ENCODE peak calls at places on chromosomes 3 and 15, in ten cellular contexts. One of them, this sample, is unnamed.

GRCh38 chr3:184786271-184787010 is 25.5 kb upstream of the VPS8 start:
- DNase-seq in right lobe of liver: no peak
- DNase-seq in PC-9: no peak
- DNase-seq in A549: no peak
- DNase-seq in cardiac muscle cell: no peak
- DNase-seq in heart left ventricle: peak; percentile 79
- DNase-seq in breast epithelium: no peak
- DNase-seq in A673: peak; percentile 76
- DNase-seq in sigmoid colon: peak; percentile 81
- DNase-seq in uterus: peak; percentile 60
- DNase-seq in this sample: no peak

GRCh38 chr3:42749753-42750231 is 23.3 kb downstream of the CCDC13 start:
- DNase-seq in heart left ventricle: no peak
- DNase-seq in sigmoid colon: no peak
- DNase-seq in uterus: no peak
- DNase-seq in breast epithelium: no peak
- DNase-seq in cardiac muscle cell: peak; percentile 40
- DNase-seq in A549: no peak
- DNase-seq in A673: no peak
- DNase-seq in PC-9: peak; percentile 12
- DNase-seq in right lobe of liver: no peak
- DNase-seq in this sample: no peak

GRCh38 chr15:67520276-67520975 is 505 bp upstream of the C15orf61 start:
- DNase-seq in sigmoid colon: no peak
- DNase-seq in A673: no peak
- DNase-seq in A549: no peak
- DNase-seq in cardiac muscle cell: no peak
- DNase-seq in heart left ventricle: no peak
- DNase-seq in breast epithelium: no peak
- DNase-seq in right lobe of liver: no peak
- DNase-seq in uterus: no peak
- DNase-seq in PC-9: no peak
- DNase-seq in this sample: no peak

GRCh38 chr3:118960876-118961275 is 73.8 kb downstream of the IGSF11 start:
- DNase-seq in right lobe of liver: no peak
- DNase-seq in heart left ventricle: no peak
- DNase-seq in breast epithelium: no peak
- DNase-seq in A549: no peak
- DNase-seq in sigmoid colon: no peak
- DNase-seq in A673: peak; percentile 26
- DNase-seq in uterus: no peak
- DNase-seq in cardiac muscle cell: no peak
- DNase-seq in PC-9: no peak
- DNase-seq in this sample: no peak

GRCh38 chr15:64166104-64166890 is 3.5 kb upstream of the PPIB start:
- DNase-seq in breast epithelium: no peak
- DNase-seq in heart left ventricle: no peak
- DNase-seq in PC-9: no peak
- DNase-seq in sigmoid colon: no peak
- DNase-seq in right lobe of liver: no peak
- DNase-seq in cardiac muscle cell: no peak
- DNase-seq in A549: no peak
- DNase-seq in A673: no peak
- DNase-seq in uterus: no peak
- DNase-seq in this sample: no peak

GRCh38 chr15:82968066-82968465 is 15.5 kb upstream of the HOMER2 start:
- DNase-seq in uterus: no peak
- DNase-seq in PC-9: no peak
- DNase-seq in heart left ventricle: no peak
- DNase-seq in A549: no peak
- DNase-seq in sigmoid colon: no peak
- DNase-seq in A673: no peak
- DNase-seq in cardiac muscle cell: no peak
- DNase-seq in right lobe of liver: no peak
- DNase-seq in breast epithelium: no peak
- DNase-seq in this sample: no peak

GRCh38 chr15:40443846-40444245 is 3.1 kb downstream of the BAHD1 start:
- DNase-seq in heart left ventricle: no peak
- DNase-seq in uterus: no peak
- DNase-seq in A673: no peak
- DNase-seq in breast epithelium: no peak
- DNase-seq in cardiac muscle cell: no peak
- DNase-seq in right lobe of liver: no peak
- DNase-seq in sigmoid colon: no peak
- DNase-seq in A549: no peak
- DNase-seq in PC-9: no peak
- DNase-seq in this sample: no peak

GRCh38 chr3:14516738-14517345 is 23.3 kb downstream of the GRIP2 start:
- DNase-seq in A549: no peak
- DNase-seq in cardiac muscle cell: no peak
- DNase-seq in right lobe of liver: no peak
- DNase-seq in breast epithelium: peak; percentile 43
- DNase-seq in heart left ventricle: no peak
- DNase-seq in PC-9: no peak
- DNase-seq in uterus: no peak
- DNase-seq in A673: no peak
- DNase-seq in sigmoid colon: no peak
- DNase-seq in this sample: no peak

GRCh38 chr3:186361246-186361611 is 805 bp downstream of the DGKG start:
- DNase-seq in cardiac muscle cell: no peak
- DNase-seq in PC-9: no peak
- DNase-seq in sigmoid colon: no peak
- DNase-seq in A673: no peak
- DNase-seq in uterus: no peak
- DNase-seq in A549: no peak
- DNase-seq in right lobe of liver: no peak
- DNase-seq in breast epithelium: no peak
- DNase-seq in heart left ventricle: no peak
- DNase-seq in this sample: peak; percentile 24

GRCh38 chr3:186724911-186725310 is 7.8 kb downstream of the KNG1 start:
- DNase-seq in right lobe of liver: no peak
- DNase-seq in A549: no peak
- DNase-seq in cardiac muscle cell: no peak
- DNase-seq in A673: no peak
- DNase-seq in breast epithelium: no peak
- DNase-seq in uterus: no peak
- DNase-seq in sigmoid colon: no peak
- DNase-seq in PC-9: no peak
- DNase-seq in heart left ventricle: no peak
- DNase-seq in this sample: no peak

GRCh38 chr3:133949438-133949837 is 53.8 kb upstream of the RAB6B start:
- DNase-seq in cardiac muscle cell: peak; percentile 19
- DNase-seq in PC-9: no peak
- DNase-seq in A549: no peak
- DNase-seq in sigmoid colon: no peak
- DNase-seq in breast epithelium: no peak
- DNase-seq in heart left ventricle: no peak
- DNase-seq in right lobe of liver: no peak
- DNase-seq in A673: peak; percentile 66
- DNase-seq in uterus: no peak
- DNase-seq in this sample: no peak

GRCh38 chr3:101039285-101039684 is 46.1 kb upstream of the ABI3BP start:
- DNase-seq in right lobe of liver: no peak
- DNase-seq in PC-9: no peak
- DNase-seq in sigmoid colon: no peak
- DNase-seq in breast epithelium: no peak
- DNase-seq in A549: no peak
- DNase-seq in heart left ventricle: no peak
- DNase-seq in uterus: no peak
- DNase-seq in A673: no peak
- DNase-seq in cardiac muscle cell: peak; percentile 7
- DNase-seq in this sample: no peak

GRCh38 chr3:56799251-56799882 is 2.4 kb downstream of the ARHGEF3 start:
- DNase-seq in right lobe of liver: no peak
- DNase-seq in A549: peak; percentile 49
- DNase-seq in PC-9: no peak
- DNase-seq in sigmoid colon: no peak
- DNase-seq in A673: peak; percentile 51
- DNase-seq in cardiac muscle cell: peak; percentile 59
- DNase-seq in heart left ventricle: no peak
- DNase-seq in breast epithelium: no peak
- DNase-seq in uterus: no peak
- DNase-seq in this sample: no peak

GRCh38 chr3:51434746-51435323 is 43.8 kb downstream of the RBM15B start:
- DNase-seq in A549: peak; percentile 65
- DNase-seq in breast epithelium: no peak
- DNase-seq in heart left ventricle: no peak
- DNase-seq in A673: peak; percentile 43
- DNase-seq in right lobe of liver: peak; percentile 56
- DNase-seq in PC-9: peak; percentile 14
- DNase-seq in uterus: peak; percentile 18
- DNase-seq in sigmoid colon: no peak
- DNase-seq in cardiac muscle cell: peak; percentile 71
- DNase-seq in this sample: no peak

GRCh38 chr15:81294501-81294850 is 29.5 kb downstream of the STARD5 start:
- DNase-seq in A549: no peak
- DNase-seq in heart left ventricle: no peak
- DNase-seq in cardiac muscle cell: no peak
- DNase-seq in A673: no peak
- DNase-seq in sigmoid colon: no peak
- DNase-seq in PC-9: no peak
- DNase-seq in right lobe of liver: no peak
- DNase-seq in uterus: no peak
- DNase-seq in breast epithelium: no peak
- DNase-seq in this sample: no peak
- TF ChIP-seq CTCF in A549: no peak
- TF ChIP-seq CTCF in heart left ventricle: no peak
- TF ChIP-seq CTCF in cardiac muscle cell: no peak
- TF ChIP-seq CTCF in A673: no peak
- TF ChIP-seq CTCF in sigmoid colon: no peak
- TF ChIP-seq CTCF in PC-9: no peak
- TF ChIP-seq CTCF in right lobe of liver: no peak
- TF ChIP-seq CTCF in uterus: no peak
- TF ChIP-seq CTCF in breast epithelium: no peak
- TF ChIP-seq CTCF in this sample: no peak

DNA sequence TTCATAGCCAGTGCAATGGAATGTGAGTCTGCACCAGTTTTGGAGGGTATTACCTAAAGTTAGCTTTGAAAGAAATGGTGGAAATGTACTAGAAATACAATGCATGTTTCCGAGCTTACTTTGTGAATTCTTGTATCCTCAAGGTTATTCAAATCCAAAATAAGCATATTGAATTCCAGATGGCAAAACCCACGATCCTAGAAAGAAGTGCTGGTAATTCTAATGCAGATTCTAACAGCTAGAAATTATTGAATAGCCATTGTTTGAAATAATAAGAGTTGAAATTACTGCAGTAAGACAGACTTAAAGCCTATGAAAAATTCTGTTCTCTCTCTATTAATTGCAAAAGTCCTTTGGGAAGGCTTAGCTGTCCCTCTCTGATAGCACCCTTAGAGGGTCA is 258.4 kb downstream of the CHL1 start:
- DNase-seq in cardiac muscle cell: no peak
- DNase-seq in uterus: no peak
- DNase-seq in PC-9: no peak
- DNase-seq in heart left ventricle: no peak
- DNase-seq in A673: no peak
- DNase-seq in right lobe of liver: no peak
- DNase-seq in sigmoid colon: no peak
- DNase-seq in breast epithelium: no peak
- DNase-seq in A549: no peak
- DNase-seq in this sample: no peak
- H3K9me3 ChIP-seq in cardiac muscle cell: no peaks in the 10 kb centered on the region
- H3K9me3 ChIP-seq in uterus: no peaks in the 10 kb centered on the region
- H3K9me3 ChIP-seq in PC-9: no peaks in the 10 kb centered on the region
- H3K9me3 ChIP-seq in heart left ventricle: no peaks in the 10 kb centered on the region
- H3K9me3 ChIP-seq in A673: no peaks in the 10 kb centered on the region
- H3K9me3 ChIP-seq in right lobe of liver: no peaks in the 10 kb centered on the region
- H3K9me3 ChIP-seq in sigmoid colon: no peaks in the 10 kb centered on the region
- H3K9me3 ChIP-seq in breast epithelium: no peaks in the 10 kb centered on the region
- H3K9me3 ChIP-seq in A549: no peaks in the 10 kb centered on the region
- H3K9me3 ChIP-seq in this sample: no peaks in the 10 kb centered on the region

GRCh38 chr15:98785408-98785795 is 137.1 kb downstream of the IGF1R start:
- DNase-seq in uterus: no peak
- DNase-seq in cardiac muscle cell: no peak
- DNase-seq in right lobe of liver: no peak
- DNase-seq in PC-9: no peak
- DNase-seq in A673: no peak
- DNase-seq in sigmoid colon: no peak
- DNase-seq in breast epithelium: no peak
- DNase-seq in heart left ventricle: no peak
- DNase-seq in A549: no peak
- DNase-seq in this sample: no peak

GRCh38 chr15:98787936-98788757 is 139.8 kb downstream of the IGF1R start:
- DNase-seq in breast epithelium: no peak
- DNase-seq in A673: no peak
- DNase-seq in PC-9: no peak
- DNase-seq in A549: peak; percentile 62
- DNase-seq in heart left ventricle: no peak
- DNase-seq in sigmoid colon: no peak
- DNase-seq in cardiac muscle cell: no peak
- DNase-seq in right lobe of liver: no peak
- DNase-seq in uterus: no peak
- DNase-seq in this sample: peak; percentile 38

GRCh38 chr15:98785796-98786581 is 137.7 kb downstream of the IGF1R start:
- DNase-seq in PC-9: no peak
- DNase-seq in heart left ventricle: peak; percentile 48
- DNase-seq in A549: peak; percentile 50
- DNase-seq in right lobe of liver: no peak
- DNase-seq in cardiac muscle cell: peak; percentile 74
- DNase-seq in sigmoid colon: no peak
- DNase-seq in A673: peak; percentile 89
- DNase-seq in breast epithelium: no peak
- DNase-seq in uterus: no peak
- DNase-seq in this sample: peak; percentile 59

GRCh38 chr15:98786706-98787105 is 138.4 kb downstream of the IGF1R start:
- DNase-seq in A673: no peak
- DNase-seq in heart left ventricle: no peak
- DNase-seq in uterus: no peak
- DNase-seq in right lobe of liver: no peak
- DNase-seq in sigmoid colon: no peak
- DNase-seq in cardiac muscle cell: no peak
- DNase-seq in PC-9: no peak
- DNase-seq in breast epithelium: no peak
- DNase-seq in A549: no peak
- DNase-seq in this sample: no peak

DNA sequence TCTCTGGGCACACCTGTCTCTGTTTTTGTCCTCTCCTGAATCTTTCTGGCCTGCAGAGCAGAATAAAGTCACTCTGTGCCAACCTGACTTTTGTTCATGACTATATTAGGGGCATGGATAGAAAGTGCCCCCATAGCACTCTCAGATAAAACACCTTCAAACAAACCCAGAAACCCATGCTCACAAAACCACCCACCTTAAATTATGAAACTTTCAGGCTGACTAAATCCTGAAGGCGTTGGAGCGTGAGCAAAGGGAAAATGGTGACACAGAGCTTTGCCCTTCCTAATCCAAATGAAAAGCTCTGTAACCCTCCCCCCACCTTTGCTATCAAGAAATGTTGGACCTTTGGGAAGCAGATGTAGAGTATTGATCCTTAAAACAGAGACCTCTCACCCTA is 138.9 kb downstream of the IGF1R start:
- DNase-seq in sigmoid colon: no peak
- DNase-seq in breast epithelium: no peak
- DNase-seq in right lobe of liver: no peak
- DNase-seq in PC-9: no peak
- DNase-seq in uterus: no peak
- DNase-seq in heart left ventricle: no peak
- DNase-seq in A549: no peak
- DNase-seq in A673: no peak
- DNase-seq in cardiac muscle cell: no peak
- DNase-seq in this sample: no peak
- H3K4me3 ChIP-seq in sigmoid colon: no peak overlapping the region
- H3K4me3 ChIP-seq in breast epithelium: no peak overlapping the region
- H3K4me3 ChIP-seq in right lobe of liver: no peak overlapping the region
- H3K4me3 ChIP-seq in PC-9: no peak overlapping the region
- H3K4me3 ChIP-seq in uterus: no peak overlapping the region
- H3K4me3 ChIP-seq in heart left ventricle: no peak overlapping the region
- H3K4me3 ChIP-seq in A549: no peak overlapping the region
- H3K4me3 ChIP-seq in A673: no peak overlapping the region
- H3K4me3 ChIP-seq in cardiac muscle cell: no peak overlapping the region
- H3K4me3 ChIP-seq in this sample: no peak overlapping the region

GRCh38 chr3:64111872-64112271 is 88.6 kb upstream of the PSMD6 start:
- DNase-seq in cardiac muscle cell: no peak
- DNase-seq in right lobe of liver: no peak
- DNase-seq in breast epithelium: no peak
- DNase-seq in A549: peak; percentile 31
- DNase-seq in A673: no peak
- DNase-seq in sigmoid colon: no peak
- DNase-seq in PC-9: no peak
- DNase-seq in heart left ventricle: no peak
- DNase-seq in uterus: no peak
- DNase-seq in this sample: no peak
- TF ChIP-seq CTCF in cardiac muscle cell: no peak
- TF ChIP-seq CTCF in right lobe of liver: no peak
- TF ChIP-seq CTCF in breast epithelium: no peak
- TF ChIP-seq CTCF in A549: no peak
- TF ChIP-seq CTCF in A673: peak; percentile 15
- TF ChIP-seq CTCF in sigmoid colon: no peak
- TF ChIP-seq CTCF in PC-9: no peak
- TF ChIP-seq CTCF in heart left ventricle: no peak
- TF ChIP-seq CTCF in uterus: no peak
- TF ChIP-seq CTCF in this sample: no peak

This sample was measured in mucosa of descending colon.